ENCODE peak calls at places on chromosomes 4 and X, in ten cellular contexts. One of them, this sample, is unnamed.
A peak's percentile ranks its signal among the peaks of the same experiment; 100 is the strongest.

GRCh38 chr4:3128976-3129375 is 54.5 kb downstream of the HTT start:
- DNase-seq in heart right ventricle: no peak
- DNase-seq in neural crest cell: no peak
- DNase-seq in thoracic aorta: no peak
- DNase-seq in Peyer's patch: no peak
- DNase-seq in hypothalamus: no peak
- DNase-seq in mammary epithelial cell: no peak
- DNase-seq in Calu3: no peak
- DNase-seq in B cell: no peak
- DNase-seq in HCT116: no peak
- DNase-seq in this sample: no peak

GRCh38 chrX:15973299-15973698 is 118.7 kb upstream of the AP1S2 start:
- DNase-seq in heart right ventricle: no peak
- DNase-seq in neural crest cell: peak; percentile 10
- DNase-seq in thoracic aorta: no peak
- DNase-seq in Peyer's patch: no peak
- DNase-seq in hypothalamus: peak; percentile 24
- DNase-seq in mammary epithelial cell: peak; percentile 48
- DNase-seq in Calu3: peak; percentile 59
- DNase-seq in B cell: peak; percentile 19
- DNase-seq in HCT116: peak; percentile 21
- DNase-seq in this sample: peak; percentile 8

GRCh38 chrX:28324306-28324705 is 262.9 kb upstream of the IL1RAPL1 start:
- DNase-seq in heart right ventricle: no peak
- DNase-seq in neural crest cell: no peak
- DNase-seq in thoracic aorta: no peak
- DNase-seq in Peyer's patch: no peak
- DNase-seq in hypothalamus: no peak
- DNase-seq in mammary epithelial cell: no peak
- DNase-seq in Calu3: no peak
- DNase-seq in B cell: no peak
- DNase-seq in HCT116: no peak
- DNase-seq in this sample: no peak

GRCh38 chr4:140851032-140851636 is 94.9 kb upstream of the TBC1D9 start:
- DNase-seq in heart right ventricle: no peak
- DNase-seq in neural crest cell: peak; percentile 56
- DNase-seq in thoracic aorta: no peak
- DNase-seq in Peyer's patch: peak; percentile 74
- DNase-seq in hypothalamus: peak; percentile 34
- DNase-seq in mammary epithelial cell: peak; percentile 45
- DNase-seq in Calu3: peak; percentile 44
- DNase-seq in B cell: peak; percentile 56
- DNase-seq in HCT116: peak; percentile 65
- DNase-seq in this sample: peak; percentile 67

GRCh38 chrX:68989865-68990606 is 161.2 kb downstream of the EFNB1 start:
- DNase-seq in heart right ventricle: peak; percentile 25
- DNase-seq in neural crest cell: peak; percentile 37
- DNase-seq in thoracic aorta: no peak
- DNase-seq in Peyer's patch: no peak
- DNase-seq in hypothalamus: no peak
- DNase-seq in mammary epithelial cell: no peak
- DNase-seq in Calu3: peak; percentile 44
- DNase-seq in B cell: no peak
- DNase-seq in HCT116: no peak
- DNase-seq in this sample: no peak

GRCh38 chr4:142566780-142567179 is 279.3 kb downstream of the INPP4B start:
- DNase-seq in heart right ventricle: no peak
- DNase-seq in neural crest cell: no peak
- DNase-seq in thoracic aorta: no peak
- DNase-seq in Peyer's patch: no peak
- DNase-seq in hypothalamus: no peak
- DNase-seq in mammary epithelial cell: no peak
- DNase-seq in Calu3: no peak
- DNase-seq in B cell: no peak
- DNase-seq in HCT116: no peak
- DNase-seq in this sample: no peak

GRCh38 chr4:154818230-154818629 is 37.2 kb downstream of the RBM46 start:
- DNase-seq in heart right ventricle: no peak
- DNase-seq in neural crest cell: no peak
- DNase-seq in thoracic aorta: no peak
- DNase-seq in Peyer's patch: no peak
- DNase-seq in hypothalamus: no peak
- DNase-seq in mammary epithelial cell: no peak
- DNase-seq in Calu3: no peak
- DNase-seq in B cell: no peak
- DNase-seq in HCT116: no peak
- DNase-seq in this sample: no peak

GRCh38 chrX:108156934-108157466 is 65.4 kb downstream of the ATG4A start:
- DNase-seq in heart right ventricle: no peak
- DNase-seq in neural crest cell: no peak
- DNase-seq in thoracic aorta: no peak
- DNase-seq in Peyer's patch: no peak
- DNase-seq in hypothalamus: no peak
- DNase-seq in mammary epithelial cell: no peak
- DNase-seq in Calu3: no peak
- DNase-seq in B cell: no peak
- DNase-seq in HCT116: no peak
- DNase-seq in this sample: no peak

GRCh38 chr4:16140520-16141249 is 56.9 kb upstream of the PROM1 start:
- DNase-seq in heart right ventricle: no peak
- DNase-seq in neural crest cell: no peak
- DNase-seq in thoracic aorta: peak; percentile 19
- DNase-seq in Peyer's patch: peak; percentile 77
- DNase-seq in hypothalamus: no peak
- DNase-seq in mammary epithelial cell: peak; percentile 95
- DNase-seq in Calu3: peak; percentile 80
- DNase-seq in B cell: no peak
- DNase-seq in HCT116: peak; percentile 75
- DNase-seq in this sample: no peak

GRCh38 chrX:74242050-74242449 is 61.9 kb upstream of the ZCCHC13 start:
- DNase-seq in heart right ventricle: no peak
- DNase-seq in neural crest cell: no peak
- DNase-seq in thoracic aorta: no peak
- DNase-seq in Peyer's patch: no peak
- DNase-seq in hypothalamus: no peak
- DNase-seq in mammary epithelial cell: peak; percentile 45
- DNase-seq in Calu3: no peak
- DNase-seq in B cell: no peak
- DNase-seq in HCT116: no peak
- DNase-seq in this sample: no peak

GRCh38 chr4:3254302-3255131 is 5.6 kb downstream of the MSANTD1 start:
- DNase-seq in heart right ventricle: no peak
- DNase-seq in neural crest cell: no peak
- DNase-seq in thoracic aorta: peak; percentile 1
- DNase-seq in Peyer's patch: peak; percentile 39
- DNase-seq in hypothalamus: no peak
- DNase-seq in mammary epithelial cell: no peak
- DNase-seq in Calu3: no peak
- DNase-seq in B cell: peak; percentile 47
- DNase-seq in HCT116: no peak
- DNase-seq in this sample: no peak

GRCh38 chrX:147884958-147885357 is 26.8 kb upstream of the FMR1 start:
- DNase-seq in heart right ventricle: no peak
- DNase-seq in neural crest cell: no peak
- DNase-seq in thoracic aorta: no peak
- DNase-seq in Peyer's patch: no peak
- DNase-seq in hypothalamus: no peak
- DNase-seq in mammary epithelial cell: no peak
- DNase-seq in Calu3: no peak
- DNase-seq in B cell: no peak
- DNase-seq in HCT116: no peak
- DNase-seq in this sample: no peak

GRCh38 chr4:129988957-129989356 is 893.0 kb downstream of the C4orf33 start:
- DNase-seq in heart right ventricle: no peak
- DNase-seq in neural crest cell: no peak
- DNase-seq in thoracic aorta: no peak
- DNase-seq in Peyer's patch: no peak
- DNase-seq in hypothalamus: no peak
- DNase-seq in mammary epithelial cell: no peak
- DNase-seq in Calu3: no peak
- DNase-seq in B cell: no peak
- DNase-seq in HCT116: no peak
- DNase-seq in this sample: no peak

GRCh38 chr4:149719806-149720205 is 95.8 kb downstream of the IQCM start:
- DNase-seq in heart right ventricle: no peak
- DNase-seq in neural crest cell: no peak
- DNase-seq in thoracic aorta: no peak
- DNase-seq in Peyer's patch: no peak
- DNase-seq in hypothalamus: no peak
- DNase-seq in mammary epithelial cell: no peak
- DNase-seq in Calu3: no peak
- DNase-seq in B cell: no peak
- DNase-seq in HCT116: no peak
- DNase-seq in this sample: no peak

GRCh38 chrX:102768984-102769761 is 48.6 kb downstream of the GPRASP3 start:
- DNase-seq in heart right ventricle: peak; percentile 24
- DNase-seq in neural crest cell: peak; percentile 56
- DNase-seq in thoracic aorta: peak; percentile 66
- DNase-seq in Peyer's patch: peak; percentile 91
- DNase-seq in hypothalamus: peak; percentile 52
- DNase-seq in mammary epithelial cell: peak; percentile 83
- DNase-seq in Calu3: peak; percentile 84
- DNase-seq in B cell: peak; percentile 44
- DNase-seq in HCT116: peak; percentile 89
- DNase-seq in this sample: peak; percentile 93

GRCh38 chrX:40094900-40095587 is 2.7 kb downstream of the BCOR start:
- DNase-seq in heart right ventricle: no peak
- DNase-seq in neural crest cell: no peak
- DNase-seq in thoracic aorta: no peak
- DNase-seq in Peyer's patch: no peak
- DNase-seq in hypothalamus: no peak
- DNase-seq in mammary epithelial cell: no peak
- DNase-seq in Calu3: no peak
- DNase-seq in B cell: no peak
- DNase-seq in HCT116: no peak
- DNase-seq in this sample: no peak

GRCh38 chr4:53431052-53431451 is 53.6 kb downstream of the FIP1L1 start:
- DNase-seq in heart right ventricle: no peak
- DNase-seq in neural crest cell: no peak
- DNase-seq in thoracic aorta: no peak
- DNase-seq in Peyer's patch: no peak
- DNase-seq in hypothalamus: no peak
- DNase-seq in mammary epithelial cell: no peak
- DNase-seq in Calu3: no peak
- DNase-seq in B cell: no peak
- DNase-seq in HCT116: no peak
- DNase-seq in this sample: no peak

GRCh38 chr4:15158410-15159091 is 156.3 kb downstream of the CPEB2 start:
- DNase-seq in heart right ventricle: no peak
- DNase-seq in neural crest cell: no peak
- DNase-seq in thoracic aorta: no peak
- DNase-seq in Peyer's patch: no peak
- DNase-seq in hypothalamus: no peak
- DNase-seq in mammary epithelial cell: no peak
- DNase-seq in Calu3: no peak
- DNase-seq in B cell: no peak
- DNase-seq in HCT116: no peak
- DNase-seq in this sample: no peak

GRCh38 chrX:75074475-75074874 is 81.6 kb downstream of the ABCB7 start:
- DNase-seq in heart right ventricle: no peak
- DNase-seq in neural crest cell: no peak
- DNase-seq in thoracic aorta: no peak
- DNase-seq in Peyer's patch: no peak
- DNase-seq in hypothalamus: no peak
- DNase-seq in mammary epithelial cell: no peak
- DNase-seq in Calu3: no peak
- DNase-seq in B cell: no peak
- DNase-seq in HCT116: no peak
- DNase-seq in this sample: no peak

GRCh38 chr4:2494992-2495391 is 26.1 kb downstream of the RNF4 start:
- DNase-seq in heart right ventricle: peak; percentile 35
- DNase-seq in neural crest cell: no peak
- DNase-seq in thoracic aorta: no peak
- DNase-seq in Peyer's patch: no peak
- DNase-seq in hypothalamus: no peak
- DNase-seq in mammary epithelial cell: no peak
- DNase-seq in Calu3: no peak
- DNase-seq in B cell: no peak
- DNase-seq in HCT116: no peak
- DNase-seq in this sample: no peak

GRCh38 chrX:43750248-43750676 is 94.2 kb downstream of the MAOA start:
- DNase-seq in heart right ventricle: no peak
- DNase-seq in neural crest cell: peak; percentile 2
- DNase-seq in thoracic aorta: peak; percentile 2
- DNase-seq in Peyer's patch: peak; percentile 75
- DNase-seq in hypothalamus: peak; percentile 32
- DNase-seq in mammary epithelial cell: peak; percentile 51
- DNase-seq in Calu3: peak; percentile 40
- DNase-seq in B cell: peak; percentile 42
- DNase-seq in HCT116: peak; percentile 31
- DNase-seq in this sample: peak; percentile 41

GRCh38 chr4:70714488-70714887 is 7.3 kb upstream of the RUFY3 start:
- DNase-seq in heart right ventricle: no peak
- DNase-seq in neural crest cell: no peak
- DNase-seq in thoracic aorta: no peak
- DNase-seq in Peyer's patch: no peak
- DNase-seq in hypothalamus: no peak
- DNase-seq in mammary epithelial cell: no peak
- DNase-seq in Calu3: no peak
- DNase-seq in B cell: no peak
- DNase-seq in HCT116: no peak
- DNase-seq in this sample: no peak

GRCh38 chrX:132444936-132445335 is 43.9 kb downstream of the MBNL3 start:
- DNase-seq in heart right ventricle: no peak
- DNase-seq in neural crest cell: no peak
- DNase-seq in thoracic aorta: no peak
- DNase-seq in Peyer's patch: no peak
- DNase-seq in hypothalamus: no peak
- DNase-seq in mammary epithelial cell: no peak
- DNase-seq in Calu3: no peak
- DNase-seq in B cell: no peak
- DNase-seq in HCT116: no peak
- DNase-seq in this sample: no peak

GRCh38 chr4:2535386-2536192 is 858 bp upstream of the FAM193A start:
- DNase-seq in heart right ventricle: peak; percentile 53
- DNase-seq in neural crest cell: peak; percentile 56
- DNase-seq in thoracic aorta: peak; percentile 33
- DNase-seq in Peyer's patch: peak; percentile 69
- DNase-seq in hypothalamus: peak; percentile 51
- DNase-seq in mammary epithelial cell: no peak
- DNase-seq in Calu3: peak; percentile 15
- DNase-seq in B cell: peak; percentile 76
- DNase-seq in HCT116: no peak
- DNase-seq in this sample: peak; percentile 38

GRCh38 chr4:147825451-147826287 is 93.8 kb downstream of the ARHGAP10 start:
- DNase-seq in heart right ventricle: peak; percentile 54
- DNase-seq in neural crest cell: no peak
- DNase-seq in thoracic aorta: no peak
- DNase-seq in Peyer's patch: peak; percentile 54
- DNase-seq in hypothalamus: no peak
- DNase-seq in mammary epithelial cell: peak; percentile 67
- DNase-seq in Calu3: peak; percentile 31
- DNase-seq in B cell: no peak
- DNase-seq in HCT116: no peak
- DNase-seq in this sample: no peak

GRCh38 chrX:7582191-7582590 is 260.8 kb upstream of the VCX start:
- DNase-seq in heart right ventricle: no peak
- DNase-seq in neural crest cell: no peak
- DNase-seq in thoracic aorta: no peak
- DNase-seq in Peyer's patch: no peak
- DNase-seq in hypothalamus: no peak
- DNase-seq in mammary epithelial cell: no peak
- DNase-seq in Calu3: no peak
- DNase-seq in B cell: no peak
- DNase-seq in HCT116: no peak
- DNase-seq in this sample: no peak

GRCh38 chr4:5192678-5193077 is 141.4 kb downstream of the STK32B start:
- DNase-seq in heart right ventricle: no peak
- DNase-seq in neural crest cell: no peak
- DNase-seq in thoracic aorta: no peak
- DNase-seq in Peyer's patch: no peak
- DNase-seq in hypothalamus: no peak
- DNase-seq in mammary epithelial cell: no peak
- DNase-seq in Calu3: no peak
- DNase-seq in B cell: no peak
- DNase-seq in HCT116: no peak
- DNase-seq in this sample: no peak

GRCh38 chrX:15680401-15680800 is 15.8 kb upstream of the CLTRN start:
- DNase-seq in heart right ventricle: no peak
- DNase-seq in neural crest cell: no peak
- DNase-seq in thoracic aorta: no peak
- DNase-seq in Peyer's patch: no peak
- DNase-seq in hypothalamus: no peak
- DNase-seq in mammary epithelial cell: peak; percentile 82
- DNase-seq in Calu3: peak; percentile 41
- DNase-seq in B cell: no peak
- DNase-seq in HCT116: no peak
- DNase-seq in this sample: peak; percentile 30

This sample was measured in K562.